ENCODE peak calls at places on chromosomes 12 and 14, in four cellular contexts. R is cardiac fibroblast, P is cardiac muscle cell, X is kidney. W is an unnamed sample.

GRCh38 chr12:60308366-60309000 is 712.7 kb downstream of the SLC16A7 start:
- DNase-seq in P (no peak), R (no peak), X (no peak), W (peak)

GRCh38 chr12:58750484-58750883 is 169.8 kb downstream of the LRIG3 start:
- DNase-seq in X (no peak), R (peak), P (no peak), W (peak)

GRCh38 chr14:100621806-100622205 is 34.6 kb upstream of the BEGAIN start:
- DNase-seq in R (no peak), X (no peak), P (no peak), W (no peak)

GRCh38 chr14:63204407-63205280 is at the start of gene RHOJ:
- DNase-seq in P (peak), R (peak), X (no peak), W (peak)

GRCh38 chr12:27434673-27435565 is 11.6 kb upstream of the SMCO2 start:
- DNase-seq in P (no peak), R (no peak), X (no peak), W (no peak)

GRCh38 chr14:50039734-50040400 is 76.5 kb downstream of the VCPKMT start:
- DNase-seq in X (no peak), R (peak), P (no peak), W (peak)

GRCh38 chr12:122392411-122392810 is 30.1 kb downstream of the CLIP1 start:
- DNase-seq in P (no peak), X (no peak), R (no peak), W (no peak)

GRCh38 chr12:109695420-109695819 is 18.2 kb upstream of the FAM222A start:
- DNase-seq in R (no peak), X (peak), P (no peak), W (no peak)

GRCh38 chr14:54002653-54003052 is 46.0 kb upstream of the BMP4 start:
- DNase-seq in R (peak), P (no peak), X (no peak), W (no peak)

GRCh38 chr12:127293507-127294310 is 973.3 kb upstream of the TMEM132C start:
- DNase-seq in P (peak), R (peak), X (no peak), W (peak)

GRCh38 chr14:92645841-92646478 is 102.5 kb downstream of the LGMN start:
- DNase-seq in X (no peak), P (no peak), R (peak), W (no peak)

GRCh38 chr12:41968661-41969060 is 176.0 kb downstream of the GXYLT1 start:
- DNase-seq in R (no peak), X (no peak), P (no peak), W (no peak)

GRCh38 chr14:99312106-99312505 is 40.1 kb upstream of the BCL11B start:
- DNase-seq in R (no peak), X (no peak), P (no peak), W (no peak)

DNA sequence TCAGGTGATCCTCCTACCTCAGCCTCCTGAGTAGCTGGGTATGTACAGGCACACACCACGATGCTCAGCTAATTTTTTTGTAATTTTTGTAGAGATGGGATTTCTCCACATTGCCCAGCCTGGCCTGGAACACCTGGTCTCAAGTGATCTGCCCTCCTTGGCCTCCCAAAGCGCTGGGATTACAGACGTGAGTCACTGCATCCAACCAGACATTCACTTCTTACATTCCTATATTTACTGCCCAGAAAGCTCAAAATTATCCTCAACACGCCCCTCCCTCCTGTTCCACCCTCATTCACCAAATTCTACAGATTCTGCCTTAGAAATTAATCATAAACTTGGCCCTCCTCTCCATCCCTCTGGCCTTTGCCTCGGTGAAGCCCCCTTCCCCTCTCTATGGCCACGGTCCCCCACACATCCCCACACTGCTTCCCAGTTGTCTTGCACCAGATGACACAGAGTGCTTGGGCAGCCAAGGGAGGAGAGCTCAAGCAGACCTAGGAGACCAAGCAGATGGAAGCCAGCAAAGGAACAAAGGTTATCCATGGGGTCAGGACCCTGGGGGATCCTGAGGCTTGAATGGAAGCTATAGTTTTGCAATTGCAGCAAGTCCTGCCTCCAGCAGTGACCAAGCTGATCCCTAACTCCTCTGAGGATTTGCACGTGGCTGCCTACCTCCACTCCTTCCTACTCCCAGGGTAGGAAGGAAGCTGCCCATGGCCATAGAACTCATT is 213.2 kb upstream of the FOXN3 start:
- DNase-seq in P (no peak), X (no peak), R (no peak), W (no peak)
- H3K4me3 ChIP-seq in P (no peak), X (no peak), R (no peak), W (no peak)

GRCh38 chr14:52829527-52829926 is 38.1 kb upstream of the GNPNAT1 start:
- DNase-seq in X (no peak), P (no peak), R (no peak), W (no peak)
- H3K4me3 ChIP-seq in X (no peak), P (no peak), R (no peak), W (no peak)

GRCh38 chr12:114669501-114670256 is 14.3 kb downstream of the TBX3 start:
- DNase-seq in R (no peak), P (peak), X (no peak), W (peak)
- H3K4me3 ChIP-seq in R (no peak), P (peak), X (peak), W (peak)

DNA sequence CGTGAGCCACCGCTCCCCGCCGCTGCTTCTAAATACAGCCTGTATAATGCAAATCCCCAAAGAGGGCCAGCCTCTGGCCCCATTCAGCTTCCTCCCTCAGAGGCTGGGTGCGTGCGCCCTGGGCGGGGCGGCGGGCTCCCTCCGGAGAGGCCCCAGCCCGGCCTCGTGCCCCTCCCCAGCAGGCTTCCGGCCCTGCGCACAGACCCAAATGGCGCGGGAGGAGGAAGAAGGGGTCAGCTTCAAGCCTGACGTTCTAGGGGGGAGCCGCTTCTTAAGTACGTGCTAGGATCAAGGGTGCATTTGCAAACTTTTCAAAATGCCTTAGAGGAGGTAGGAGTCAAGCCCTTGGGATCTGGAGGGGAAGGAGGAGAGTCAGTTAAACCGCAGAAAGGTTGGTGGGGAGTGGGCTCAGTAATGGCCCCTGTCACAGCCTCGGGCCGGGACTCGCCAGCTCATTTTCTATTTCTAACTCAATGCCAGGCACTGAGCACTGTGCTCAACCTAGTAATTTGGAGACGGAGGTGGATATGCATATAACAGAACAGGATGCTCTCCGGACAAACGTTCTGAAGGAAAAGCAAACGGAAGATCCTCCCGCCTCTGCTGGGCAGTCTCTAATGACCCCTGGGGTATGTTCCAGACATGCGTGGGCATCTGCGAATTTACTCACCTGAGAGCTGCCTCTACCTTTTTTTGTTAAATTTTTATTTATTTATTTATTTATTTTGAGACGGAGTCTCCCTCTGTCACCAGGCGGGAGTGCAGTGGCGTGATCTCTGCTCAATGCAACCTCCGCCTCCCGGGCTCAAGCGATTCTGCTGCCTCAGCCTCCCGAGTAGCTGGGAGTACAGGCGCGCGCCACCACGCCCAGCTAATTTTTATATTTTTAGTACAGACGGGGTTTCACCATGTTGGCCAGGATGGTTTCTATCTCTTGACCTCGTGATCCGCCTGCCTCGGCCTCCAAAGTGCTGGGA is 32.3 kb downstream of the NINJ2 start:
- DNase-seq in P (no peak), R (no peak), X (peak), W (no peak)
- H3K4me3 ChIP-seq in P (no peak), R (no peak), X (no peak), W (no peak)

GRCh38 chr12:47753021-47754001 is 5.4 kb downstream of the RAPGEF3 start:
- DNase-seq in R (peak), X (peak), P (no peak), W (peak)
- H3K4me3 ChIP-seq in R (no peak), X (no peak), P (no peak), W (no peak)

DNA sequence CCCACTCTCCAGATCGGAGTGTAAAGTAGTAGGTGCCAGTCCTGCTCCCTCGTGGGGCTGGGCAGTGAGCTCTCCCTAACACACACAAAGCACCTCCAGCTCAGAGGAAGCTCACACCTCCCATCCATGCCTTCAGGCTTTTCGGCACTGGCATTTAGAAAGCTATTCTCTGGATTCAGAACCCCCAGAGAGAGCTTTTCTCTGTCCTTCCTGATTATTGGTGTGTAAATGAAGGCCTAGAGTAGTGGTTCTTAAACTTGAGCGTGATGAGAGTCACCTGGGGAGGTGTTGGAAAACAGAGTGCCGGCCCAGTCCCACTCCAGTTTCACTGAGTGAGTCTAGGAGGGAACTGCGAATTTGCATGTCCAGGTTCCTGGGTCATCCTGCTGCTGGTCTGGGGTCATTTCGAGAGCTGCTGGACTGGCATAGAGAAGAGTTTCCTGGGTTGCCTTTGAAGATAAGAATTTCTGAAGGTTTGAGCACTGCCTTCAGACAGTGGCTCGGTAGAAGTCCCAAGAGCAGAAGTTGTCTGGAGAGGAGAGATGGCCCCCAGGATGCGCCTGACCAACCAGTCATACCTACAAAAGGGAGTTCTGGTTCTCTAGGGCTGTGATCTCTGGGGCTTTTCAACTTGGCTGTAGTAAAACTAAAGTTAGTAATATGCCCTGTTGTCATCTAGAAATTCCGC is 15.1 kb downstream of the CD9 start:
- DNase-seq in P (no peak), R (no peak), X (no peak), W (no peak)
- H3K4me3 ChIP-seq in P (no peak), R (no peak), X (no peak), W (peak)

GRCh38 chr12:39919790-39920189 is 186.1 kb downstream of the SLC2A13 start:
- DNase-seq in R (no peak), X (no peak), P (no peak), W (no peak)

GRCh38 chr12:39912211-39912980 is 193.5 kb downstream of the SLC2A13 start:
- DNase-seq in X (peak), P (no peak), R (no peak), W (peak)

GRCh38 chr12:39920647-39921046 is 185.2 kb downstream of the SLC2A13 start:
- DNase-seq in P (no peak), X (no peak), R (no peak), W (no peak)

GRCh38 chr12:39920222-39920621 is 185.7 kb downstream of the SLC2A13 start:
- DNase-seq in X (no peak), R (no peak), P (no peak), W (no peak)

DNA sequence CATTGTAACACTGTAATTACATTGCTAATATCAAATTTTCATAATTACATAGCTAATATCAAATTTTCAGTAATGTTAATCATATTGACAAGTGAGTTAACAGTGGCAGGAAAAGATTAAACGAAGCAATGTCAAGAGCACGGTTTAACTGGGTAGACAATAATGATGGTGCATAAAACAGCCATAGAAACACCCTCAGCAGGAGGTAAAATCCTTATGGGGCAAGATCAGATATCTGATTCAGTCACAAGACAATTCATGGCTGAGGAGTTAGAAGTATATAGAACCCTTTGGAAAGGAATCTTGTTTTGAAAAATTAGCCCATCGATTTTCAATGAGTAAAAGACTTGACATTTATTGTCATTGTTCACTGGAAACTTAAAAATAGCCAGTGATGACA is 190.6 kb downstream of the SLC2A13 start:
- DNase-seq in X (no peak), P (no peak), R (no peak), W (no peak)
- H3K4me3 ChIP-seq in X (no peak), P (no peak), R (no peak), W (no peak)

GRCh38 chr12:53744730-53745129 is 7.0 kb downstream of the CISTR start:
- DNase-seq in P (no peak), R (no peak), X (no peak), W (no peak)

GRCh38 chr12:53744130-53744441 is 7.7 kb downstream of the CISTR start:
- DNase-seq in P (no peak), X (no peak), R (no peak), W (no peak)

GRCh38 chr12:53740130-53740491 is 11.7 kb downstream of the CISTR start:
- DNase-seq in P (no peak), R (no peak), X (no peak), W (no peak)

GRCh38 chr12:53746592-53747491 is 4.9 kb downstream of the CISTR start:
- DNase-seq in P (peak), R (peak), X (peak), W (peak)

GRCh38 chr12:53743277-53744129 is 8.3 kb downstream of the CISTR start:
- DNase-seq in R (peak), P (peak), X (peak), W (peak)
- H3K4me3 ChIP-seq in R (no peak), P (no peak), X (peak), W (no peak)